ENCODE peak calls at places on chromosome 16, in eight cellular contexts. L is IMR-90, U is stomach, D is tibial nerve, Q is heart left ventricle, N is endothelial cell of umbilical vein, S is spleen, A is A549. O is an unnamed sample.

GRCh38 chr16:19555938-19556778 is 655 bp downstream of the VPS35L start:
- DNase-seq in D (no peak), Q (no peak), A (peak; percentile 68), U (no peak), L (peak; percentile 26), N (peak; percentile 52), S (no peak), O (peak; percentile 46)

GRCh38 chr16:22192261-22193133 is 13.6 kb upstream of the EEF2K start:
- DNase-seq in Q (peak; percentile 89), U (peak; percentile 78), N (peak; percentile 99), D (peak; percentile 91), A (no peak), L (peak; percentile 91), S (peak; percentile 90), O (peak; percentile 92)

GRCh38 chr16:72743011-72743761 is 304.7 kb downstream of the ZFHX3 start:
- DNase-seq in D (no peak), S (no peak), A (no peak), N (no peak), Q (no peak), L (no peak), U (no peak), O (no peak)

GRCh38 chr16:84478172-84478948 is 26.1 kb downstream of the MEAK7 start:
- DNase-seq in A (no peak), L (peak; percentile 88), Q (no peak), D (no peak), N (no peak), U (peak; percentile 14), S (peak; percentile 29), O (no peak)

GRCh38 chr16:16083421-16084156 is 134.2 kb downstream of the ABCC1 start:
- DNase-seq in U (no peak), L (peak; percentile 61), N (no peak), A (peak; percentile 85), Q (no peak), S (no peak), D (no peak), O (no peak)

GRCh38 chr16:84724619-84725307 is 25.0 kb downstream of the USP10 start:
- DNase-seq in Q (no peak), N (no peak), A (no peak), L (peak; percentile 44), D (no peak), S (no peak), U (no peak), O (no peak)

GRCh38 chr16:67186550-67186950 is 2.8 kb upstream of the MATCAP1 start:
- DNase-seq in D (no peak), S (no peak), A (no peak), N (no peak), U (no peak), L (no peak), Q (no peak), O (no peak)

GRCh38 chr16:81723098-81723723 is 55.9 kb upstream of the PLCG2 start:
- DNase-seq in U (no peak), Q (no peak), N (peak; percentile 85), A (peak; percentile 92), D (peak; percentile 89), S (peak; percentile 46), L (peak; percentile 80), O (peak; percentile 57)

GRCh38 chr16:10538583-10538982 is 41.8 kb downstream of the EMP2 start:
- DNase-seq in U (no peak), S (no peak), A (no peak), N (no peak), L (no peak), Q (no peak), D (no peak), O (no peak)

GRCh38 chr16:85498607-85499006 is 114.5 kb upstream of the GSE1 start:
- DNase-seq in Q (no peak), U (peak; percentile 42), L (no peak), A (no peak), N (no peak), S (peak; percentile 81), D (no peak), O (no peak)

GRCh38 chr16:75591001-75591852 is 25.0 kb downstream of the GABARAPL2 start:
- DNase-seq in Q (peak; percentile 88), S (no peak), A (no peak), U (no peak), D (peak; percentile 28), N (peak; percentile 52), L (peak; percentile 84), O (peak; percentile 40)

GRCh38 chr16:16797239-16797638 is 418.3 kb downstream of the NPIPA7 start:
- DNase-seq in L (no peak), S (no peak), N (no peak), U (no peak), A (no peak), Q (no peak), D (no peak), O (no peak)

GRCh38 chr16:74991593-74992403 is 6.9 kb upstream of the WDR59 start:
- DNase-seq in U (no peak), A (no peak), N (no peak), Q (no peak), D (no peak), L (no peak), S (no peak), O (peak; percentile 34)

GRCh38 chr16:56614549-56614991 is 6.2 kb downstream of the MT2A start:
- DNase-seq in Q (no peak), S (no peak), U (no peak), D (no peak), A (peak; percentile 37), L (peak; percentile 86), N (peak; percentile 57), O (no peak)

GRCh38 chr16:31298340-31298739 is 38.6 kb downstream of the ITGAM start:
- DNase-seq in N (no peak), D (no peak), S (no peak), Q (no peak), A (no peak), U (no peak), L (no peak), O (no peak)

GRCh38 chr16:56888806-56889205 is 23.8 kb downstream of the SLC12A3 start:
- DNase-seq in N (no peak), L (no peak), A (no peak), Q (no peak), U (no peak), D (no peak), S (peak; percentile 86), O (no peak)

GRCh38 chr16:35751191-35751941 is 2292.0 kb downstream of the TP53TG3F start:
- DNase-seq in Q (no peak), S (peak; percentile 70), U (no peak), N (no peak), D (no peak), L (no peak), A (no peak), O (no peak)

GRCh38 chr16:82882982-82883863 is 256.5 kb downstream of the CDH13 start:
- DNase-seq in L (no peak), N (no peak), A (no peak), Q (no peak), U (no peak), S (no peak), D (no peak), O (no peak)

GRCh38 chr16:8928467-8928957 is 35.2 kb downstream of the USP7 start:
- DNase-seq in L (peak; percentile 60), S (no peak), A (no peak), N (no peak), D (no peak), Q (no peak), U (no peak), O (no peak)

GRCh38 chr16:23969468-23970297 is 133.9 kb downstream of the PRKCB start:
- DNase-seq in A (no peak), S (no peak), L (no peak), Q (no peak), N (no peak), U (no peak), D (no peak), O (no peak)

GRCh38 chr16:11796227-11797165 is 562 bp downstream of the ZC3H7A start:
- DNase-seq in U (peak; percentile 62), L (peak; percentile 44), N (peak; percentile 60), Q (peak; percentile 80), S (peak; percentile 93), A (peak; percentile 47), D (peak; percentile 48), O (peak; percentile 73)

GRCh38 chr16:27723711-27724490 is 174.0 kb downstream of the KATNIP start:
- DNase-seq in N (peak; percentile 28), U (no peak), Q (no peak), A (no peak), S (no peak), L (no peak), D (no peak), O (no peak)
- H3K27ac ChIP-seq in N (no peak overlapping the region), U (no peak overlapping the region), Q (no peak overlapping the region), A (no peak overlapping the region), S (no peak overlapping the region), L (no peak overlapping the region), D (peak overlapping the region; percentile 80), O (no peak overlapping the region)

DNA sequence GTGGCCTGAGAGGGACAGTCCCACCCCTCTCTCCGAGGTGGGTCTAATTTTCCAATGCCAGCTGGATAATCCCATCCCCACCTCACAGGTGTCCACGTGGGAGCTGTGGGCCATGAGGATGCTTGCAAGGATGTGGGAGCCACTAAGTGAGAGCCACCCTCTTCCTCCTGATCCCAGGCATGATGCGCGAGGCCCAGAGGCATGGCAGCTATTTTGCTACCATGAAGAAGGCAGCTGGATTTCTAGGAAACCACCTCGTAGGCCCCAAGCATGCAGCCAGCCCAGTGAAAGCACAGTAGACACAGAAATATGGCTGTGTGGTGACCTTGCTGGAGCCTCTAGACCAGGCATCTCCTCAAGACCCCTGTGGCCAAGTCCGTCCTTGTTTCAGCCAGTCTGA is 20.4 kb downstream of the KDM8 start:
- DNase-seq in U (no peak), L (no peak), A (no peak), S (no peak), N (no peak), D (no peak), Q (no peak), O (no peak)
- TF ChIP-seq POLR2A in U (no peak), L (no peak), A (no peak), S (no peak), N (no peak), D (no peak), Q (no peak), O (no peak)

GRCh38 chr16:4684030-4684715 is 9.2 kb upstream of the NUDT16L1 start:
- DNase-seq in N (no peak), Q (no peak), A (no peak), D (no peak), U (no peak), L (no peak), S (peak; percentile 76), O (no peak)

GRCh38 chr16:4682616-4683254 is 10.6 kb upstream of the NUDT16L1 start:
- DNase-seq in N (no peak), Q (no peak), L (peak; percentile 18), D (no peak), U (peak; percentile 79), A (peak; percentile 50), S (peak; percentile 87), O (no peak)

GRCh38 chr16:4684763-4685162 is 8.6 kb upstream of the NUDT16L1 start:
- DNase-seq in A (no peak), D (no peak), U (no peak), L (no peak), Q (no peak), S (peak; percentile 70), N (no peak), O (no peak)

GRCh38 chr16:4682084-4682581 is 11.2 kb upstream of the NUDT16L1 start:
- DNase-seq in L (no peak), Q (no peak), A (no peak), D (no peak), U (no peak), N (no peak), S (peak; percentile 72), O (no peak)

GRCh38 chr16:4683255-4684029 is 9.9 kb upstream of the NUDT16L1 start:
- DNase-seq in D (no peak), A (no peak), Q (no peak), L (no peak), N (no peak), S (no peak), U (no peak), O (no peak)
- TF ChIP-seq CTCF in D (no peak), A (peak; percentile 1), Q (no peak), L (no peak), N (no peak), S (no peak), U (no peak), O (no peak)

GRCh38 chr16:14180431-14181059 is 109.4 kb downstream of the MRTFB start:
- DNase-seq in S (no peak), Q (no peak), D (no peak), A (peak; percentile 19), L (no peak), N (no peak), U (no peak), O (no peak)
- H3K27ac ChIP-seq in S (no peak overlapping the region), Q (no peak overlapping the region), D (no peak overlapping the region), A (peak overlapping the region; percentile 75), L (no peak overlapping the region), N (no peak overlapping the region), U (no peak overlapping the region), O (no peak overlapping the region)